ENCODE peak calls at places on chromosomes 11 and 22, in eight cellular contexts. C is tibial nerve; S is CD8-positive, alpha-beta T cell; I is kidney tubule cell; A is germinal center; J is body of pancreas; L is activated T-cell treated with anti-CD3 and anti-CD28 coated beads, Interleukin-2, amount 50 U/mL, for 1 hour; R is kidney epithelial cell. V is an unnamed sample.
A peak's percentile ranks its signal among the peaks of the same experiment; 100 is the strongest.

GRCh38 chr11:20483931-20484330 is 96.4 kb downstream of the PRMT3 start:
- DNase-seq in J (no peak), S (no peak), C (no peak), A (no peak), R (no peak), I (no peak), L (no peak), V (no peak)

GRCh38 chr11:61968758-61969390 is 1.4 kb upstream of the FTH1 start:
- DNase-seq in A (no peak), L (no peak), S (no peak), C (no peak), R (no peak), I (no peak), J (no peak), V (no peak)

GRCh38 chr11:116217006-116217405 is 555.8 kb downstream of the BUD13 start:
- DNase-seq in I (peak; percentile 29), A (no peak), C (no peak), L (no peak), R (no peak), S (peak; percentile 1), J (peak; percentile 48), V (no peak)

GRCh38 chr11:12215192-12215591 is 104.8 kb downstream of the MICAL2 start:
- DNase-seq in S (no peak), A (no peak), J (no peak), R (no peak), I (no peak), C (no peak), L (no peak), V (no peak)

GRCh38 chr11:72112541-72113136 is at the start of gene ANAPC15:
- DNase-seq in C (peak; percentile 99), L (peak; percentile 95), I (peak; percentile 99), A (peak; percentile 92), S (peak; percentile 98), J (peak; percentile 100), R (peak; percentile 97), V (peak; percentile 97)

GRCh38 chr22:44442186-44442465 is 55.9 kb downstream of the RTL6 start:
- DNase-seq in C (no peak), L (no peak), S (no peak), J (no peak), I (no peak), R (no peak), A (no peak), V (no peak)

GRCh38 chr11:74909363-74909762 is 39.5 kb downstream of the XRRA1 start:
- DNase-seq in L (no peak), C (no peak), J (no peak), R (no peak), A (peak; percentile 9), S (no peak), I (no peak), V (no peak)

GRCh38 chr11:2770556-2771301 is 70.9 kb upstream of the KCNQ1OT1 start:
- DNase-seq in L (peak; percentile 9), A (no peak), S (no peak), R (no peak), C (peak; percentile 8), J (peak; percentile 1), I (no peak), V (no peak)

GRCh38 chr11:75286826-75287465 is 46.4 kb downstream of the TPBGL start:
- DNase-seq in J (no peak), S (no peak), A (no peak), L (no peak), C (no peak), I (no peak), R (no peak), V (no peak)

GRCh38 chr11:2769779-2770555 is 70.2 kb upstream of the KCNQ1OT1 start:
- DNase-seq in S (no peak), A (no peak), I (no peak), C (peak; percentile 4), L (peak; percentile 10), J (no peak), R (no peak), V (peak; percentile 8)

GRCh38 chr11:126024143-126024542 is 38.5 kb downstream of the CDON start:
- DNase-seq in S (no peak), L (no peak), R (no peak), J (no peak), C (no peak), I (no peak), A (no peak), V (no peak)

GRCh38 chr11:109026891-109027489 is 362.1 kb downstream of the DDX10 start:
- DNase-seq in A (no peak), J (no peak), S (no peak), L (no peak), R (no peak), I (no peak), C (no peak), V (no peak)

GRCh38 chr11:107009190-107009589 is 9.1 kb downstream of the GUCY1A2 start:
- DNase-seq in J (no peak), A (no peak), L (no peak), R (no peak), I (no peak), S (no peak), C (no peak), V (no peak)

GRCh38 chr11:2700415-2701211 is 819 bp upstream of the KCNQ1OT1 start:
- DNase-seq in J (peak; percentile 72), S (no peak), C (peak; percentile 47), I (peak; percentile 52), R (peak; percentile 23), L (no peak), A (peak; percentile 42), V (peak; percentile 30)

GRCh38 chr11:46800177-46800576 is 45.9 kb downstream of the CKAP5 start:
- DNase-seq in R (no peak), C (no peak), S (no peak), A (no peak), I (no peak), J (no peak), L (no peak), V (no peak)

GRCh38 chr22:44063462-44064371 is 39.6 kb downstream of the PARVB start:
- DNase-seq in C (no peak), R (no peak), L (no peak), J (no peak), I (no peak), A (no peak), S (no peak), V (peak; percentile 31)

GRCh38 chr11:35115688-35116030 is 23.3 kb upstream of the CD44 start:
- DNase-seq in A (no peak), I (no peak), R (no peak), C (no peak), J (no peak), S (no peak), L (no peak), V (no peak)

GRCh38 chr11:125091247-125091876 is 20.1 kb downstream of the TMEM218 start:
- DNase-seq in J (peak; percentile 34), C (no peak), I (peak; percentile 94), R (peak; percentile 42), S (no peak), A (no peak), L (no peak), V (no peak)

GRCh38 chr11:86637976-86638375 is 34.4 kb downstream of the ME3 start:
- DNase-seq in C (no peak), A (no peak), L (no peak), S (no peak), I (peak; percentile 76), R (no peak), J (no peak), V (no peak)

GRCh38 chr11:69448471-69449284 is 32.8 kb upstream of the LINC01488 start:
- DNase-seq in R (no peak), A (no peak), J (no peak), C (no peak), L (no peak), I (no peak), S (no peak), V (no peak)

GRCh38 chr22:50444663-50445062 is 30.2 kb downstream of the SBF1 start:
- DNase-seq in C (no peak), J (peak; percentile 44), A (no peak), R (peak; percentile 29), I (peak; percentile 78), L (no peak), S (no peak), V (no peak)

GRCh38 chr11:123188508-123189165 is 6.4 kb downstream of the CLMP start:
- DNase-seq in J (no peak), L (no peak), C (no peak), R (no peak), S (no peak), A (no peak), I (peak; percentile 28), V (no peak)

GRCh38 chr22:32024791-32025190 is 18.3 kb upstream of the SLC5A1 start:
- DNase-seq in A (no peak), S (no peak), J (no peak), R (peak; percentile 34), L (no peak), I (peak; percentile 72), C (no peak), V (no peak)

GRCh38 chr11:66835762-66836405 is 7.4 kb upstream of the RCE1 start:
- DNase-seq in S (no peak), L (no peak), J (no peak), I (no peak), R (no peak), C (no peak), A (no peak), V (no peak)

GRCh38 chr22:38074181-38075104 is 9.5 kb downstream of the SLC16A8 start:
- DNase-seq in J (no peak), R (no peak), L (no peak), A (no peak), I (no peak), C (no peak), S (no peak), V (no peak)

GRCh38 chr11:129061466-129062194 is 119.0 kb upstream of the TP53AIP1 start:
- DNase-seq in R (peak; percentile 31), C (no peak), J (no peak), A (no peak), L (no peak), S (no peak), I (peak; percentile 62), V (no peak)

GRCh38 chr11:122803306-122803705 is 35.0 kb upstream of the CRTAM start:
- DNase-seq in S (no peak), I (peak; percentile 91), C (no peak), L (no peak), R (no peak), A (no peak), J (no peak), V (no peak)

GRCh38 chr11:60003729-60004128 is 13.3 kb upstream of the OOSP4B start:
- DNase-seq in I (no peak), S (no peak), C (no peak), A (no peak), L (no peak), J (no peak), R (no peak), V (no peak)

GRCh38 chr11:120294096-120294495 is 31.0 kb upstream of the TLCD5 start:
- DNase-seq in I (no peak), J (no peak), R (no peak), S (no peak), A (no peak), L (no peak), C (no peak), V (no peak)

GRCh38 chr22:45072322-45072903 is 62.6 kb upstream of the PHF21B start:
- DNase-seq in I (peak; percentile 81), A (no peak), J (no peak), L (no peak), C (no peak), S (no peak), R (peak; percentile 62), V (no peak)

GRCh38 chr11:110176366-110177056 is 83.3 kb downstream of the ZC3H12C start:
- DNase-seq in C (no peak), S (no peak), I (peak; percentile 39), A (no peak), L (no peak), J (no peak), R (no peak), V (no peak)

GRCh38 chr11:45247433-45247832 is 38.7 kb downstream of the SYT13 start:
- DNase-seq in L (no peak), R (no peak), I (no peak), S (no peak), C (no peak), A (no peak), J (no peak), V (no peak)

GRCh38 chr22:36288571-36289405 is 35.9 kb downstream of the APOL1 start:
- DNase-seq in R (no peak), S (no peak), C (no peak), I (no peak), L (peak; percentile 16), A (no peak), J (no peak), V (no peak)

GRCh38 chr11:106524446-106524845 is 447.0 kb downstream of the AASDHPPT start:
- DNase-seq in S (no peak), J (no peak), A (no peak), R (no peak), C (no peak), I (no peak), L (no peak), V (no peak)